ENCODE peak calls at places on chromosome 20, in five cellular contexts. V is sciatic nerve; I is activated CD4-positive, alpha-beta T cell treated with anti-CD3 and anti-CD28 coated beads for 24 hours; X is Karpas-422; A is stimulated activated CD8-positive, alpha-beta memory T cell treated with anti-CD3 and anti-CD28 coated beads, Interleukin-7, amount 100 ng/mL, for 4 hours. R is an unnamed sample.

GRCh38 chr20:23311932-23312331 is 38.7 kb upstream of the NXT1 start:
- DNase-seq in X (no peak), A (no peak), I (no peak), V (no peak), R (no peak)

GRCh38 chr20:45100563-45101245 is at the start of gene KCNS1:
- DNase-seq in A (no peak), X (no peak), I (no peak), V (no peak), R (no peak)

GRCh38 chr20:40980106-40980827 is 48.4 kb upstream of the TOP1 start:
- DNase-seq in V (no peak), X (peak), A (no peak), I (no peak), R (no peak)

GRCh38 chr20:5835234-5835845 is 85.1 kb downstream of the SHLD1 start:
- DNase-seq in A (no peak), I (no peak), V (no peak), X (no peak), R (no peak)

GRCh38 chr20:31833130-31833930 is 12.1 kb downstream of the FOXS1 start:
- DNase-seq in V (peak), X (peak), A (peak), I (peak), R (no peak)

GRCh38 chr20:64102647-64103354 is 4.6 kb downstream of the NPBWR2 start:
- DNase-seq in A (no peak), I (no peak), V (peak), X (no peak), R (no peak)

GRCh38 chr20:46195264-46196038 is 77.3 kb downstream of the CD40 start:
- DNase-seq in X (no peak), I (no peak), A (no peak), V (no peak), R (no peak)

GRCh38 chr20:57694481-57694880 is 15.3 kb downstream of the PMEPA1 start:
- DNase-seq in A (no peak), V (no peak), I (no peak), X (no peak), R (no peak)

GRCh38 chr20:48629069-48629959 is 198.5 kb downstream of the PREX1 start:
- DNase-seq in I (no peak), A (no peak), V (no peak), X (no peak), R (no peak)

R was measured in stimulated activated naive CD4-positive, alpha-beta T cell.